ENCODE peak calls at places on chromosomes 12 and 14, in nine cellular contexts. One of them, this sample, is unnamed.
A peak's percentile ranks its signal among the peaks of the same experiment; 100 is the strongest.

GRCh38 chr12:13164859-13165577 is 31.5 kb upstream of the EMP1 start:
- DNase-seq in ovary: no peak
- DNase-seq in A549: no peak
- DNase-seq in IMR-90: no peak
- DNase-seq in transverse colon: no peak
- DNase-seq in stomach: no peak
- DNase-seq in sigmoid colon: no peak
- DNase-seq in adrenal gland: no peak
- DNase-seq in uterus: no peak
- DNase-seq in this sample: no peak

GRCh38 chr14:68361231-68361630 is 431.6 kb downstream of the ZFP36L1 start:
- DNase-seq in ovary: peak; percentile 27
- DNase-seq in A549: no peak
- DNase-seq in IMR-90: peak; percentile 43
- DNase-seq in transverse colon: no peak
- DNase-seq in stomach: no peak
- DNase-seq in sigmoid colon: no peak
- DNase-seq in adrenal gland: peak; percentile 48
- DNase-seq in uterus: no peak
- DNase-seq in this sample: no peak

GRCh38 chr14:94376108-94376975 is 12.1 kb downstream of the SERPINA1 start:
- DNase-seq in ovary: no peak
- DNase-seq in A549: no peak
- DNase-seq in IMR-90: no peak
- DNase-seq in transverse colon: no peak
- DNase-seq in stomach: no peak
- DNase-seq in sigmoid colon: peak; percentile 41
- DNase-seq in adrenal gland: no peak
- DNase-seq in uterus: no peak
- DNase-seq in this sample: no peak

GRCh38 chr14:34911209-34912150 is 36.3 kb upstream of the BAZ1A start:
- DNase-seq in ovary: no peak
- DNase-seq in A549: no peak
- DNase-seq in IMR-90: peak; percentile 72
- DNase-seq in transverse colon: no peak
- DNase-seq in stomach: no peak
- DNase-seq in sigmoid colon: no peak
- DNase-seq in adrenal gland: peak; percentile 26
- DNase-seq in uterus: no peak
- DNase-seq in this sample: no peak

GRCh38 chr14:24113801-24114535 is 609 bp upstream of the DCAF11 start:
- DNase-seq in ovary: peak; percentile 79
- DNase-seq in A549: peak; percentile 76
- DNase-seq in IMR-90: peak; percentile 87
- DNase-seq in transverse colon: peak; percentile 93
- DNase-seq in stomach: peak; percentile 75
- DNase-seq in sigmoid colon: peak; percentile 93
- DNase-seq in adrenal gland: peak; percentile 98
- DNase-seq in uterus: peak; percentile 85
- DNase-seq in this sample: peak; percentile 75

GRCh38 chr14:60655898-60656754 is 6.8 kb upstream of the SIX1 start:
- DNase-seq in ovary: no peak
- DNase-seq in A549: no peak
- DNase-seq in IMR-90: peak; percentile 25
- DNase-seq in transverse colon: no peak
- DNase-seq in stomach: no peak
- DNase-seq in sigmoid colon: no peak
- DNase-seq in adrenal gland: no peak
- DNase-seq in uterus: no peak
- DNase-seq in this sample: peak; percentile 28

GRCh38 chr12:42213954-42214426 is 24.1 kb downstream of the YAF2 start:
- DNase-seq in ovary: peak; percentile 55
- DNase-seq in A549: no peak
- DNase-seq in IMR-90: peak; percentile 55
- DNase-seq in transverse colon: peak; percentile 12
- DNase-seq in stomach: peak; percentile 82
- DNase-seq in sigmoid colon: no peak
- DNase-seq in adrenal gland: peak; percentile 86
- DNase-seq in uterus: peak; percentile 27
- DNase-seq in this sample: peak; percentile 13

GRCh38 chr12:108846320-108846719 is 11.1 kb downstream of the SSH1 start:
- DNase-seq in ovary: no peak
- DNase-seq in A549: no peak
- DNase-seq in IMR-90: no peak
- DNase-seq in transverse colon: no peak
- DNase-seq in stomach: no peak
- DNase-seq in sigmoid colon: peak; percentile 84
- DNase-seq in adrenal gland: no peak
- DNase-seq in uterus: no peak
- DNase-seq in this sample: peak; percentile 46

GRCh38 chr14:105880616-105881015 is 354.2 kb downstream of the TMEM121 start:
- DNase-seq in ovary: peak; percentile 4
- DNase-seq in A549: no peak
- DNase-seq in IMR-90: no peak
- DNase-seq in transverse colon: no peak
- DNase-seq in stomach: peak; percentile 17
- DNase-seq in sigmoid colon: peak; percentile 43
- DNase-seq in adrenal gland: no peak
- DNase-seq in uterus: peak; percentile 6
- DNase-seq in this sample: no peak

GRCh38 chr14:68694516-68695235 is 98.2 kb downstream of the ZFP36L1 start:
- DNase-seq in ovary: no peak
- DNase-seq in A549: no peak
- DNase-seq in IMR-90: peak; percentile 22
- DNase-seq in transverse colon: no peak
- DNase-seq in stomach: no peak
- DNase-seq in sigmoid colon: peak; percentile 58
- DNase-seq in adrenal gland: no peak
- DNase-seq in uterus: peak; percentile 30
- DNase-seq in this sample: no peak

GRCh38 chr12:114412307-114412706 is 6.4 kb upstream of the TBX5 start:
- DNase-seq in ovary: no peak
- DNase-seq in A549: no peak
- DNase-seq in IMR-90: no peak
- DNase-seq in transverse colon: no peak
- DNase-seq in stomach: no peak
- DNase-seq in sigmoid colon: no peak
- DNase-seq in adrenal gland: no peak
- DNase-seq in uterus: no peak
- DNase-seq in this sample: no peak

GRCh38 chr12:120847392-120848157 is 56.6 kb downstream of the SPPL3 start:
- DNase-seq in ovary: no peak
- DNase-seq in A549: no peak
- DNase-seq in IMR-90: no peak
- DNase-seq in transverse colon: peak; percentile 18
- DNase-seq in stomach: no peak
- DNase-seq in sigmoid colon: no peak
- DNase-seq in adrenal gland: peak; percentile 30
- DNase-seq in uterus: no peak
- DNase-seq in this sample: no peak

GRCh38 chr12:4908694-4909396 is 860 bp upstream of the KCNA1 start:
- DNase-seq in ovary: no peak
- DNase-seq in A549: no peak
- DNase-seq in IMR-90: no peak
- DNase-seq in transverse colon: no peak
- DNase-seq in stomach: no peak
- DNase-seq in sigmoid colon: peak; percentile 60
- DNase-seq in adrenal gland: no peak
- DNase-seq in uterus: no peak
- DNase-seq in this sample: no peak

GRCh38 chr12:1502441-1502785 is 92.0 kb downstream of the FBXL14 start:
- DNase-seq in ovary: no peak
- DNase-seq in A549: no peak
- DNase-seq in IMR-90: peak; percentile 17
- DNase-seq in transverse colon: no peak
- DNase-seq in stomach: no peak
- DNase-seq in sigmoid colon: no peak
- DNase-seq in adrenal gland: no peak
- DNase-seq in uterus: no peak
- DNase-seq in this sample: no peak

GRCh38 chr12:104456950-104457745 is 400 bp downstream of the CHST11 start:
- DNase-seq in ovary: peak; percentile 63
- DNase-seq in A549: peak; percentile 89
- DNase-seq in IMR-90: peak; percentile 61
- DNase-seq in transverse colon: peak; percentile 66
- DNase-seq in stomach: peak; percentile 60
- DNase-seq in sigmoid colon: peak; percentile 86
- DNase-seq in adrenal gland: peak; percentile 74
- DNase-seq in uterus: peak; percentile 85
- DNase-seq in this sample: peak; percentile 77

GRCh38 chr12:105939181-105939721 is 199.5 kb downstream of the NUAK1 start:
- DNase-seq in ovary: no peak
- DNase-seq in A549: no peak
- DNase-seq in IMR-90: no peak
- DNase-seq in transverse colon: no peak
- DNase-seq in stomach: no peak
- DNase-seq in sigmoid colon: no peak
- DNase-seq in adrenal gland: no peak
- DNase-seq in uterus: no peak
- DNase-seq in this sample: no peak

GRCh38 chr12:111776836-111777344 is 10.2 kb downstream of the ALDH2 start:
- DNase-seq in ovary: no peak
- DNase-seq in A549: no peak
- DNase-seq in IMR-90: peak; percentile 35
- DNase-seq in transverse colon: no peak
- DNase-seq in stomach: no peak
- DNase-seq in sigmoid colon: no peak
- DNase-seq in adrenal gland: no peak
- DNase-seq in uterus: no peak
- DNase-seq in this sample: no peak

GRCh38 chr14:93878871-93879270 is 48.3 kb upstream of the FAM181A start:
- DNase-seq in ovary: no peak
- DNase-seq in A549: no peak
- DNase-seq in IMR-90: no peak
- DNase-seq in transverse colon: no peak
- DNase-seq in stomach: no peak
- DNase-seq in sigmoid colon: no peak
- DNase-seq in adrenal gland: no peak
- DNase-seq in uterus: no peak
- DNase-seq in this sample: no peak

GRCh38 chr12:53980448-53981388 is 4.2 kb upstream of the HOXC10 start:
- DNase-seq in ovary: no peak
- DNase-seq in A549: no peak
- DNase-seq in IMR-90: no peak
- DNase-seq in transverse colon: no peak
- DNase-seq in stomach: no peak
- DNase-seq in sigmoid colon: no peak
- DNase-seq in adrenal gland: no peak
- DNase-seq in uterus: no peak
- DNase-seq in this sample: no peak

GRCh38 chr12:109910969-109911348 is 10.9 kb downstream of the TCHP start:
- DNase-seq in ovary: no peak
- DNase-seq in A549: peak; percentile 81
- DNase-seq in IMR-90: peak; percentile 20
- DNase-seq in transverse colon: no peak
- DNase-seq in stomach: no peak
- DNase-seq in sigmoid colon: no peak
- DNase-seq in adrenal gland: no peak
- DNase-seq in uterus: no peak
- DNase-seq in this sample: no peak

GRCh38 chr12:11877102-11877826 is 193.5 kb upstream of the BCL2L14 start:
- DNase-seq in ovary: no peak
- DNase-seq in A549: no peak
- DNase-seq in IMR-90: no peak
- DNase-seq in transverse colon: no peak
- DNase-seq in stomach: no peak
- DNase-seq in sigmoid colon: no peak
- DNase-seq in adrenal gland: no peak
- DNase-seq in uterus: no peak
- DNase-seq in this sample: no peak
- TF ChIP-seq POLR2A in ovary: no peak
- TF ChIP-seq POLR2A in A549: no peak
- TF ChIP-seq POLR2A in IMR-90: no peak
- TF ChIP-seq POLR2A in transverse colon: no peak
- TF ChIP-seq POLR2A in stomach: no peak
- TF ChIP-seq POLR2A in sigmoid colon: no peak
- TF ChIP-seq POLR2A in adrenal gland: no peak
- TF ChIP-seq POLR2A in uterus: no peak
- TF ChIP-seq POLR2A in this sample: no peak

DNA sequence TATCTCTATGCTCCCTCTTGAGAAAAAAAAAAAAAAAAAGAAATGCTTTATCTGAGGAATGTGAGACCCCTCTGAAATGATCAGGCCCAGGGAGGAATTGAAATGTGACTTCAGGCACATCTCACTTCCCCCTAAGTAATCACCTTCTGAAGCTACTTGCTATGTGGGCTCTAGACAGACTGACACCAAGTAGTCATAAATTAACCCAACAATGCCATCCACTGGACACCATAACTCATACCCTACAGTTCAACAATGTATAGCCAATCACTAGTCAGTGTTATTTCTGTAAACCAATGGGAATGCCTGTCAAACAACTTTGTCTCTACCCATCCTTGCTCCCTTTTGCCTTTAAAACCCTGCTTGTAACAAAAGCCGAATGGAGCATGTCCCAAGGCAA is 182.8 kb upstream of the TMPO start:
- DNase-seq in ovary: no peak
- DNase-seq in A549: no peak
- DNase-seq in IMR-90: no peak
- DNase-seq in transverse colon: no peak
- DNase-seq in stomach: no peak
- DNase-seq in sigmoid colon: no peak
- DNase-seq in adrenal gland: no peak
- DNase-seq in uterus: no peak
- DNase-seq in this sample: no peak
- TF ChIP-seq CTCF in ovary: no peak
- TF ChIP-seq CTCF in A549: no peak
- TF ChIP-seq CTCF in IMR-90: no peak
- TF ChIP-seq CTCF in transverse colon: no peak
- TF ChIP-seq CTCF in stomach: no peak
- TF ChIP-seq CTCF in sigmoid colon: no peak
- TF ChIP-seq CTCF in adrenal gland: no peak
- TF ChIP-seq CTCF in uterus: no peak
- TF ChIP-seq CTCF in this sample: no peak

DNA sequence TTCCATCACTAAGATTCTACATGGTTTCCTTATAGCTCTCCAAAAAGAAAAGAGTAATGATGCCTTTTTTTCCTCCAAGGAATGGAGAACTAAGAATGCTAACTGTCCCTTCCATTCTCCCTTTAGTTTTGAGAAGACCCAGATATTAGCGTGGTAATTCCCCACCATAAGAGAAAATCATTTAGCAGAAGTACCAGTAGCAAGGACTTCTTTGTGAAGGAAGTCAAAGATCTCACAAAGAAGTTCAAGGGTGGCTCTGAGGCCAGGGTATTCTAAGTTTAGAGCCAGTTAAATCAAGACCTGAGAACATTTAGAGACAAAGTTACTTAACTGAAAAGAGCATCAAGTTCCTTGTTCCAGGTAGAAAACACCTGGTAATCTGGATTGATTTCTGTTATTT is 7.3 kb downstream of the USP15 start:
- DNase-seq in ovary: no peak
- DNase-seq in A549: no peak
- DNase-seq in IMR-90: no peak
- DNase-seq in transverse colon: no peak
- DNase-seq in stomach: no peak
- DNase-seq in sigmoid colon: no peak
- DNase-seq in adrenal gland: no peak
- DNase-seq in uterus: no peak
- DNase-seq in this sample: no peak
- H3K4me1 ChIP-seq in ovary: peaks cover 11% of the 10 kb centered on the region
- H3K4me1 ChIP-seq in A549: peaks cover 30% of the 10 kb centered on the region
- H3K4me1 ChIP-seq in IMR-90: peaks cover 10% of the 10 kb centered on the region
- H3K4me1 ChIP-seq in transverse colon: peaks cover 13% of the 10 kb centered on the region
- H3K4me1 ChIP-seq in stomach: peaks cover 100% of the 10 kb centered on the region
- H3K4me1 ChIP-seq in sigmoid colon: peaks cover 24% of the 10 kb centered on the region
- H3K4me1 ChIP-seq in adrenal gland: peaks cover 25% of the 10 kb centered on the region
- H3K4me1 ChIP-seq in uterus: no peaks in the 10 kb centered on the region
- H3K4me1 ChIP-seq in this sample: no peaks in the 10 kb centered on the region

GRCh38 chr12:96399081-96399918 is 939 bp downstream of the CDK17 start:
- DNase-seq in ovary: peak; percentile 64
- DNase-seq in A549: peak; percentile 70
- DNase-seq in IMR-90: peak; percentile 72
- DNase-seq in transverse colon: peak; percentile 79
- DNase-seq in stomach: peak; percentile 70
- DNase-seq in sigmoid colon: peak; percentile 89
- DNase-seq in adrenal gland: peak; percentile 67
- DNase-seq in uterus: peak; percentile 84
- DNase-seq in this sample: peak; percentile 72
- TF ChIP-seq POLR2A in ovary: peak; percentile 53
- TF ChIP-seq POLR2A in A549: peak; percentile 4
- TF ChIP-seq POLR2A in IMR-90: peak; percentile 72
- TF ChIP-seq POLR2A in transverse colon: peak; percentile 60
- TF ChIP-seq POLR2A in stomach: no peak
- TF ChIP-seq POLR2A in sigmoid colon: peak; percentile 63
- TF ChIP-seq POLR2A in adrenal gland: peak; percentile 43
- TF ChIP-seq POLR2A in uterus: peak; percentile 20
- TF ChIP-seq POLR2A in this sample: peak; percentile 69